ENCODE peak calls at places on chromosome 22, in four cellular contexts. H is GM23248, V is fibroblast of lung, Z is endothelial cell of umbilical vein. N is an unnamed sample.

GRCh38 chr22:45578524-45579147 is 76.0 kb downstream of the FBLN1 start:
- DNase-seq in H (no peak), V (no peak), Z (no peak), N (no peak)

GRCh38 chr22:42344391-42344861 is 74.0 kb upstream of the TCF20 start:
- DNase-seq in H (peak), V (peak), Z (no peak), N (peak)

GRCh38 chr22:38153821-38154562 is 27.6 kb downstream of the PLA2G6 start:
- DNase-seq in H (no peak), V (no peak), Z (no peak), N (no peak)

GRCh38 chr22:40635940-40636379 is 559 bp downstream of the MRTFA start:
- DNase-seq in H (peak), V (no peak), Z (peak), N (no peak)

GRCh38 chr22:24894998-24895397 is 51.5 kb downstream of the LHFPL7 start:
- DNase-seq in H (peak), V (peak), Z (peak), N (no peak)

GRCh38 chr22:50018608-50019291 is 6.2 kb upstream of the IL17REL start:
- DNase-seq in H (no peak), V (no peak), Z (no peak), N (no peak)

GRCh38 chr22:48264586-48264985 is 1502.1 kb downstream of the TBC1D22A start:
- DNase-seq in H (no peak), V (no peak), Z (no peak), N (no peak)

GRCh38 chr22:48850658-48851287 is 976.9 kb downstream of the BRD1 start:
- DNase-seq in H (no peak), V (no peak), Z (no peak), N (no peak)

GRCh38 chr22:37300551-37301017 is 18.3 kb downstream of the CYTH4 start:
- DNase-seq in H (no peak), V (no peak), Z (no peak), N (peak)

GRCh38 chr22:46614070-46614931 is 5.9 kb upstream of the GRAMD4 start:
- DNase-seq in H (no peak), V (no peak), Z (no peak), N (peak)

GRCh38 chr22:39237276-39238123 is 7.3 kb downstream of the PDGFB start:
- DNase-seq in H (no peak), V (no peak), Z (no peak), N (no peak)

GRCh38 chr22:36743591-36744412 is 32.1 kb downstream of the IFT27 start:
- DNase-seq in H (no peak), V (no peak), Z (no peak), N (no peak)

GRCh38 chr22:25148149-25148691 is 51.4 kb upstream of the CRYBB3 start:
- DNase-seq in H (no peak), V (no peak), Z (peak), N (no peak)

GRCh38 chr22:38737302-38738060 is 18.3 kb downstream of the SUN2 start:
- DNase-seq in H (peak), V (no peak), Z (no peak), N (no peak)

GRCh38 chr22:27751277-27752070 is 50.1 kb downstream of the MN1 start:
- DNase-seq in H (peak), V (no peak), Z (no peak), N (no peak)

GRCh38 chr22:37680191-37680851 is 4.9 kb downstream of the LGALS1 start:
- DNase-seq in H (peak), V (no peak), Z (no peak), N (no peak)

GRCh38 chr22:29071261-29072045 is 1.4 kb upstream of the KREMEN1 start:
- DNase-seq in H (peak), V (peak), Z (no peak), N (no peak)
- TF ChIP-seq EZH2 in H (no peak), V (no peak), Z (peak), N (no peak)

GRCh38 chr22:35311551-35311999 is 11.9 kb downstream of the TOM1 start:
- DNase-seq in H (no peak), V (no peak), Z (no peak), N (no peak)

GRCh38 chr22:35312198-35313059 is 12.7 kb downstream of the TOM1 start:
- DNase-seq in H (peak), V (peak), Z (peak), N (no peak)

GRCh38 chr22:35314161-35314942 is 14.7 kb downstream of the TOM1 start:
- DNase-seq in H (no peak), V (no peak), Z (no peak), N (no peak)

GRCh38 chr22:35315141-35315854 is 15.6 kb downstream of the TOM1 start:
- DNase-seq in H (no peak), V (no peak), Z (no peak), N (no peak)

GRCh38 chr22:35313311-35314121 is 13.8 kb downstream of the TOM1 start:
- DNase-seq in H (peak), V (peak), Z (peak), N (no peak)
- TF ChIP-seq EZH2 in H (no peak), V (no peak), Z (no peak), N (no peak)

DNA sequence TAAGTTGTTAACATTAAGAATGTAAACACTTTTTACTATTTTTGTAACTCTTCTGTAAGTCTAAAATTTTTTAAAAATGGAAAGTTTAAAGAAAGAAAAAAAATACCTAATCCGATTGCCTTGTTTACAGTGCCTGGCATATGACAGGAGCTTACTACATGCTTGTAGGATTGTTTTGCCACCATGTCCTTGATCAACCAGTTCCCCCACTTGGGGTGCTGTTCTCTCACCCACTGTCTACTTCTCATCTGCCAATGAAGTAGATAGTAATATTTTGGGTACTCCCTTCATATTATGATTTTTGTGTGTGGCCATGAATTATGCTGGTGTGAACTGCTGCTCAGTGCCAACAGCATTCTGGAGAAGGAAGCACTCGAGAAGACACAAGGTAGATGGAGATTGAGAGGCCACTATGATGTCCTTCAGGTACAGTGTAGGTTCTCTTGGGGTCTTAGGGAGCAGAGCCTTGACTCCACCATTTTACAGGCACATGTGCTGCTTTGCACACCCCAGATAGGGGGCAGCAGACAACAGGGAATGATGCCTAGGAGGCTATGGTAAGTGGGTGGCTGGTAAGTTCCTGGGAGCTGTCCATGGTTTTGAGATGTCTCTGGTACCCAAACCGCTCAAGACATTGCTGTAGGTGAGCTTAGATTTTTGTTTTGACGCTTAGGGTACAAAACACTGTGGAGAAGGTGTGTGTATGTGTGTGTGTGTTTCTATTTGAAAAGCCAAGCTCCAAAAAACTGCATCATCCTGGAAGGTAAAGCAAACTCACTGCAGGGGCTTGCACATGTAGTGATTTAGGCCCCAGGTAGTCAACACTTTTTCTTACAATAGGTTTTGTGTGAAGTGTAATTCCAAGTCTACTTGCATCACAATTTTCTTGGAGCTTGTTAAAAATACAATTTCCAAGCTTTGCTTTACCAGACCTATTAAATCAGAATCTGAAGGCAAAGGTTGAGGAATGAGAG is 494.5 kb upstream of the LARGE1 start:
- DNase-seq in H (peak), V (peak), Z (no peak), N (peak)
- TF ChIP-seq EZH2 in H (no peak), V (no peak), Z (no peak), N (no peak)

GRCh38 chr22:33057363-33057995 is 702 bp downstream of the SYN3 start:
- DNase-seq in H (no peak), V (no peak), Z (no peak), N (no peak)
- TF ChIP-seq EZH2 in H (no peak), V (no peak), Z (no peak), N (no peak)

N was measured in DND-41.